ENCODE peak calls at places on chromosomes 16 and 17, in four cellular contexts. One of them, this sample, is unnamed.

GRCh38 chr17:29390856-29391631 is 881 bp downstream of the TAOK1 start:
- DNase-seq in adrenal gland: no peak
- DNase-seq in NCI-H1092 treated with DMSO at 0.1 percent for 48 hours: peak; percentile 22
- DNase-seq in EL: peak; percentile 40
- DNase-seq in this sample: peak; percentile 57

GRCh38 chr16:53518550-53519416 is 15.8 kb upstream of the AKTIP start:
- DNase-seq in adrenal gland: peak; percentile 45
- DNase-seq in NCI-H1092 treated with DMSO at 0.1 percent for 48 hours: no peak
- DNase-seq in EL: peak; percentile 59
- DNase-seq in this sample: peak; percentile 22

GRCh38 chr17:7218774-7219173 is 862 bp downstream of the DLG4 start:
- DNase-seq in adrenal gland: no peak
- DNase-seq in NCI-H1092 treated with DMSO at 0.1 percent for 48 hours: no peak
- DNase-seq in EL: no peak
- DNase-seq in this sample: peak; percentile 61

GRCh38 chr17:43406676-43407645 is 8.2 kb downstream of the ARL4D start:
- DNase-seq in adrenal gland: no peak
- DNase-seq in NCI-H1092 treated with DMSO at 0.1 percent for 48 hours: no peak
- DNase-seq in EL: peak; percentile 69
- DNase-seq in this sample: peak; percentile 98

GRCh38 chr16:4855804-4856203 is 8.5 kb downstream of the UBN1 start:
- DNase-seq in adrenal gland: no peak
- DNase-seq in NCI-H1092 treated with DMSO at 0.1 percent for 48 hours: no peak
- DNase-seq in EL: no peak
- DNase-seq in this sample: no peak

GRCh38 chr17:44014133-44014436 is 678 bp downstream of the TMEM101 start:
- DNase-seq in adrenal gland: no peak
- DNase-seq in NCI-H1092 treated with DMSO at 0.1 percent for 48 hours: no peak
- DNase-seq in EL: no peak
- DNase-seq in this sample: no peak

GRCh38 chr17:78226752-78227454 is 4.5 kb upstream of the TMEM235 start:
- DNase-seq in adrenal gland: no peak
- DNase-seq in NCI-H1092 treated with DMSO at 0.1 percent for 48 hours: no peak
- DNase-seq in EL: no peak
- DNase-seq in this sample: peak; percentile 94

GRCh38 chr16:20114356-20114755 is 40.7 kb upstream of the GPR139 start:
- DNase-seq in adrenal gland: peak; percentile 73
- DNase-seq in NCI-H1092 treated with DMSO at 0.1 percent for 48 hours: peak; percentile 42
- DNase-seq in EL: peak; percentile 6
- DNase-seq in this sample: no peak

GRCh38 chr16:71669926-71670536 is 44.0 kb downstream of the MARVELD3 start:
- DNase-seq in adrenal gland: no peak
- DNase-seq in NCI-H1092 treated with DMSO at 0.1 percent for 48 hours: no peak
- DNase-seq in EL: no peak
- DNase-seq in this sample: no peak

GRCh38 chr17:78963378-78963777 is 16.3 kb downstream of the LGALS3BP start:
- DNase-seq in adrenal gland: no peak
- DNase-seq in NCI-H1092 treated with DMSO at 0.1 percent for 48 hours: no peak
- DNase-seq in EL: no peak
- DNase-seq in this sample: no peak

GRCh38 chr17:29344201-29344856 is 45.8 kb upstream of the TAOK1 start:
- DNase-seq in adrenal gland: no peak
- DNase-seq in NCI-H1092 treated with DMSO at 0.1 percent for 48 hours: no peak
- DNase-seq in EL: no peak
- DNase-seq in this sample: no peak

GRCh38 chr16:79847101-79847500 is 246.6 kb upstream of the MAF start:
- DNase-seq in adrenal gland: no peak
- DNase-seq in NCI-H1092 treated with DMSO at 0.1 percent for 48 hours: no peak
- DNase-seq in EL: no peak
- DNase-seq in this sample: no peak

GRCh38 chr16:85557976-85558589 is 55.0 kb upstream of the GSE1 start:
- DNase-seq in adrenal gland: no peak
- DNase-seq in NCI-H1092 treated with DMSO at 0.1 percent for 48 hours: peak; percentile 61
- DNase-seq in EL: no peak
- DNase-seq in this sample: peak; percentile 95

GRCh38 chr17:54172654-54173316 is 350.1 kb downstream of the KIF2B start:
- DNase-seq in adrenal gland: peak; percentile 21
- DNase-seq in NCI-H1092 treated with DMSO at 0.1 percent for 48 hours: no peak
- DNase-seq in EL: peak; percentile 0
- DNase-seq in this sample: peak; percentile 66

This sample was measured in NCI-H524.